ENCODE peak calls at places on chromosomes 16 and 17, in four cellular contexts. P, W, H and A are unnamed samples.

GRCh38 chr17:78882546-78883089 is 20.4 kb downstream of the CEP295NL start:
- DNase-seq in P (no peak), W (no peak), H (no peak), A (no peak)

GRCh38 chr16:79247386-79247785 is 353.2 kb downstream of the MAF start:
- DNase-seq in P (no peak), W (no peak), H (no peak), A (no peak)

GRCh38 chr16:727291-727977 is 528 bp downstream of the HAGHL start:
- DNase-seq in P (peak; percentile 48), W (no peak), H (no peak), A (no peak)

GRCh38 chr16:21324267-21324666 is 46.2 kb upstream of the CRYM start:
- DNase-seq in P (no peak), W (no peak), H (no peak), A (no peak)

GRCh38 chr17:64638552-64639198 is 23.4 kb downstream of the SMURF2 start:
- DNase-seq in P (no peak), W (no peak), H (no peak), A (no peak)

GRCh38 chr16:71927383-71927782 is 32.1 kb downstream of the IST1 start:
- DNase-seq in P (no peak), W (no peak), H (no peak), A (peak; percentile 42)

GRCh38 chr17:74205274-74205673 is 1.8 kb downstream of the RPL38 start:
- DNase-seq in P (no peak), W (no peak), H (no peak), A (no peak)

GRCh38 chr17:45147102-45147580 is 1.1 kb upstream of the HEXIM1 start:
- DNase-seq in P (peak; percentile 77), W (no peak), H (no peak), A (no peak)

GRCh38 chr16:57113042-57113453 is 20.7 kb downstream of the CPNE2 start:
- DNase-seq in P (no peak), W (no peak), H (no peak), A (no peak)

GRCh38 chr16:86740817-86741799 is 162.8 kb downstream of the FOXL1 start:
- DNase-seq in P (no peak), W (no peak), H (peak; percentile 29), A (no peak)

GRCh38 chr16:56047307-56048234 is 143.7 kb upstream of the GNAO1 start:
- DNase-seq in P (no peak), W (no peak), H (no peak), A (no peak)

GRCh38 chr17:46935658-46936266 is 12.8 kb downstream of the GOSR2 start:
- DNase-seq in P (peak; percentile 85), W (no peak), H (no peak), A (no peak)

GRCh38 chr17:65314212-65314611 is 177.0 kb downstream of the RGS9 start:
- DNase-seq in P (no peak), W (no peak), H (no peak), A (no peak)

GRCh38 chr17:16937431-16937830 is 34.5 kb downstream of the TNFRSF13B start:
- DNase-seq in P (no peak), W (no peak), H (no peak), A (no peak)
- TF ChIP-seq JUND in P (no peak), W (no peak), H (no peak), A (no peak)

GRCh38 chr17:3693099-3693498 is 2.9 kb downstream of the P2RX5 start:
- DNase-seq in P (no peak), W (no peak), H (no peak), A (no peak)

GRCh38 chr17:3690094-3690715 is 5.8 kb downstream of the P2RX5 start:
- DNase-seq in P (no peak), W (no peak), H (no peak), A (no peak)

GRCh38 chr17:3692346-3692745 is 3.6 kb downstream of the P2RX5 start:
- DNase-seq in P (peak; percentile 39), W (no peak), H (no peak), A (no peak)

GRCh38 chr17:3689262-3690093 is 6.5 kb downstream of the P2RX5 start:
- DNase-seq in P (no peak), W (no peak), H (no peak), A (no peak)

DNA sequence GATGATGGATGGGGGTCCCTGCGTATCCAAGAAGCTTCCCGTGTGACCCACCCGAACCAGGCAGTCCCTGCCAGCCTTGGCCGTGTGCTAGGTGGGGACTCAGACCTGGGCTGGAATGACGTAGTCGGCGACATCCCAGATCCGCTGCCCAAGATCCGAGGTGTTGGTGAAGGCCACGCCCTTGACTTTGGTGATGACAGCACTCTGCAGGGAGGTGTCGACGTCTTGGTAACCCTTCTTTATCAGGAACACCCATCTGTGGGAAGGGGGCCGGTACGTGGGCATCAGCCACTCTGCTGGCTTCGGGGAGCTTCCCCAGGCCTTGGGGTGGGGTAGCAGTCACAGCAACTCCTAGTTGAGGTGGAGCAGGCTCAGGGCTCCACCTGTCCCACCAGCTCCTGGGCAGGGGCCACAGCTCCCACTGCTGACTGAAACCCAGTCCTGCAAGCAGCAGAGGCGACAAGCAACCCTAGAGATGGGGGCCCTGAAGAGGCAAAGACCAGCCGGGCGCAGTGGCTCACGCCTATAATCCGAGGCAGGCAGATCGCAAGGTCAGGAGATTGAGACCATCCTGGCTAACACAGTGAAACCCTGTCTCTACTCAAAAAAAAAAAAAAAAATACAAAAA is 4.3 kb downstream of the P2RX5 start:
- DNase-seq in P (peak; percentile 32), W (no peak), H (no peak), A (no peak)
- TF ChIP-seq FOSL1 in P (no peak), W (no peak), H (no peak), A (no peak)

GRCh38 chr17:82031885-82032627 is 578 bp downstream of the RAC3 start:
- DNase-seq in P (peak; percentile 88), W (no peak), H (no peak), A (no peak)
- H3K4me1 ChIP-seq in P (peaks cover 27% of the 10 kb centered on the region), W (peaks cover 13% of the 10 kb centered on the region), H (peaks cover 22% of the 10 kb centered on the region), A (peaks cover 16% of the 10 kb centered on the region)

GRCh38 chr16:83835972-83836566 is 28.3 kb downstream of the HSBP1 start:
- DNase-seq in P (peak; percentile 53), W (no peak), H (no peak), A (peak; percentile 51)
- TF ChIP-seq JUND in P (peak; percentile 92), W (no peak), H (no peak), A (peak; percentile 84)

DNA sequence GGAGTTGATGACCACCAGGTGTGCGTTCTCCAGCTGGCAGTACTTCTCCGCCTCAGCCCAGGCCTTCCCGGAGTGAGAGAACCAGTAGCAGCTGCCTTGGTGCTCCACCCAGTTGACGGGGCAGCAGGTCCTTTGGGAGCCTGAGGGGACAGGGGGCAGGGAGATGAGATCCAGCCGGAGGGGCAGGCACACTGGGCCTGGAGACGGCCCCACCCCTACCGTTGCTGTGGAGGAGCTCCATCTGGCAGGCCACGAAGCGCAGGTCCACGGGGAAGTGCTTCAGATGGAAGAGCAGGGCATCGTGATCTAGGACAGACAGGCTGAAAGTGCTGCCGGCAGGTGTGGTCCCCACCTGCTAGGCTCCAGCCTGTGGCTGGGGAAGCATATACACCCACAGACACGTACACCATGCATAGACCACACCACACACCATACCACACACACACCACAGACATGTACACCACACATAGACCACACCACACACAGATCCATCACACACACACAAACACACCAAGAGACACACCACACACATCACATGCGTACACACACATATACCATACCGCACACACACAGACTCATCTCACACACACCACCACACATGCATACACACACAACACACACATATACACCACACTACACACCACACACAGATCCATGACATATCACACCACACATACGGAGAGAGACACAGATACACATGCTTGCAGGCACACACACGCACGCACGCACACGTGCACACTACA is 7.4 kb downstream of the ASGR2 start:
- DNase-seq in P (no peak), W (no peak), H (no peak), A (no peak)
- TF ChIP-seq FOSL1 in P (no peak), W (no peak), H (no peak), A (no peak)

GRCh38 chr17:43446773-43447172 is 37.0 kb upstream of the DHX8 start:
- DNase-seq in P (no peak), W (no peak), H (no peak), A (no peak)
- H3K4me1 ChIP-seq in P (no peaks in the 10 kb centered on the region), W (no peaks in the 10 kb centered on the region), H (peaks cover 50% of the 10 kb centered on the region), A (peaks cover 7% of the 10 kb centered on the region)

GRCh38 chr17:42743595-42744282 is 1.1 kb downstream of the EZH1 start:
- DNase-seq in P (peak; percentile 60), W (no peak), H (no peak), A (no peak)
- TF ChIP-seq JUND in P (peak; percentile 32), W (no peak), H (no peak), A (no peak)

GRCh38 chr17:77001487-77001886 is 133.3 kb downstream of the MGAT5B start:
- DNase-seq in P (no peak), W (no peak), H (no peak), A (no peak)

GRCh38 chr17:76996741-76997694 is 128.8 kb downstream of the MGAT5B start:
- DNase-seq in P (no peak), W (no peak), H (no peak), A (no peak)

GRCh38 chr17:76995352-76996105 is 127.3 kb downstream of the MGAT5B start:
- DNase-seq in P (no peak), W (peak; percentile 33), H (peak; percentile 88), A (no peak)

GRCh38 chr17:76998839-76999238 is 130.6 kb downstream of the MGAT5B start:
- DNase-seq in P (no peak), W (no peak), H (peak; percentile 74), A (no peak)

GRCh38 chr17:76997981-76998531 is 129.9 kb downstream of the MGAT5B start:
- DNase-seq in P (no peak), W (no peak), H (no peak), A (no peak)
- TF ChIP-seq FOSL1 in P (no peak), W (no peak), H (no peak), A (no peak)

GRCh38 chr16:27242868-27243590 is 25.5 kb downstream of the NSMCE1 start:
- DNase-seq in P (peak; percentile 65), W (no peak), H (peak; percentile 83), A (no peak)
- H3K4me1 ChIP-seq in P (peaks cover 46% of the 10 kb centered on the region), W (peaks cover 6% of the 10 kb centered on the region), H (peaks cover 21% of the 10 kb centered on the region), A (no peaks in the 10 kb centered on the region)